ENCODE peak calls at places on chromosomes 4 and X, in nine cellular contexts. One of them, this sample, is unnamed.

GRCh38 chrX:139877710-139878414 is 55.0 kb downstream of the ATP11C start:
- DNase-seq in choroid plexus epithelial cell: peak
- DNase-seq in uterus: no peak
- DNase-seq in neural crest cell: no peak
- DNase-seq in AG09319: no peak
- DNase-seq in gastrocnemius medialis: no peak
- DNase-seq in psoas muscle: no peak
- DNase-seq in left ventricle myocardium inferior: no peak
- DNase-seq in IMR-90: peak
- DNase-seq in this sample: peak

GRCh38 chrX:43817454-43817853 is 64.8 kb downstream of the MAOB start:
- DNase-seq in left ventricle myocardium inferior: no peak
- DNase-seq in AG09319: no peak
- DNase-seq in choroid plexus epithelial cell: no peak
- DNase-seq in neural crest cell: no peak
- DNase-seq in gastrocnemius medialis: no peak
- DNase-seq in uterus: no peak
- DNase-seq in IMR-90: no peak
- DNase-seq in psoas muscle: no peak
- DNase-seq in this sample: no peak

GRCh38 chrX:127459784-127460183 is 592.4 kb downstream of the ACTRT1 start:
- DNase-seq in gastrocnemius medialis: no peak
- DNase-seq in IMR-90: no peak
- DNase-seq in uterus: no peak
- DNase-seq in choroid plexus epithelial cell: no peak
- DNase-seq in AG09319: no peak
- DNase-seq in left ventricle myocardium inferior: no peak
- DNase-seq in neural crest cell: peak
- DNase-seq in psoas muscle: no peak
- DNase-seq in this sample: peak

GRCh38 chr4:120685756-120686278 is 236.7 kb downstream of the PRDM5 start:
- DNase-seq in neural crest cell: no peak
- DNase-seq in left ventricle myocardium inferior: no peak
- DNase-seq in gastrocnemius medialis: no peak
- DNase-seq in choroid plexus epithelial cell: no peak
- DNase-seq in uterus: no peak
- DNase-seq in psoas muscle: no peak
- DNase-seq in IMR-90: no peak
- DNase-seq in AG09319: no peak
- DNase-seq in this sample: peak

GRCh38 chr4:109833756-109834155 is 6.0 kb downstream of the RRH start:
- DNase-seq in uterus: no peak
- DNase-seq in IMR-90: no peak
- DNase-seq in gastrocnemius medialis: no peak
- DNase-seq in neural crest cell: no peak
- DNase-seq in left ventricle myocardium inferior: no peak
- DNase-seq in AG09319: no peak
- DNase-seq in choroid plexus epithelial cell: no peak
- DNase-seq in psoas muscle: no peak
- DNase-seq in this sample: no peak

GRCh38 chr4:145044341-145044740 is 53.7 kb downstream of the ANAPC10 start:
- DNase-seq in choroid plexus epithelial cell: peak
- DNase-seq in neural crest cell: no peak
- DNase-seq in IMR-90: peak
- DNase-seq in left ventricle myocardium inferior: no peak
- DNase-seq in uterus: no peak
- DNase-seq in gastrocnemius medialis: no peak
- DNase-seq in psoas muscle: no peak
- DNase-seq in AG09319: no peak
- DNase-seq in this sample: no peak

GRCh38 chr4:168259096-168259495 is 59.5 kb downstream of the DDX60 start:
- DNase-seq in AG09319: no peak
- DNase-seq in psoas muscle: no peak
- DNase-seq in uterus: no peak
- DNase-seq in neural crest cell: no peak
- DNase-seq in gastrocnemius medialis: no peak
- DNase-seq in left ventricle myocardium inferior: no peak
- DNase-seq in IMR-90: no peak
- DNase-seq in choroid plexus epithelial cell: no peak
- DNase-seq in this sample: no peak

GRCh38 chr4:1234296-1234695 is 14.6 kb downstream of the CTBP1 start:
- DNase-seq in uterus: peak
- DNase-seq in left ventricle myocardium inferior: peak
- DNase-seq in psoas muscle: peak
- DNase-seq in IMR-90: peak
- DNase-seq in gastrocnemius medialis: no peak
- DNase-seq in choroid plexus epithelial cell: no peak
- DNase-seq in AG09319: peak
- DNase-seq in neural crest cell: no peak
- DNase-seq in this sample: no peak

GRCh38 chrX:48468693-48469691 is 1.1 kb downstream of the SLC38A5 start:
- DNase-seq in IMR-90: no peak
- DNase-seq in AG09319: no peak
- DNase-seq in neural crest cell: no peak
- DNase-seq in uterus: no peak
- DNase-seq in psoas muscle: no peak
- DNase-seq in left ventricle myocardium inferior: no peak
- DNase-seq in gastrocnemius medialis: no peak
- DNase-seq in choroid plexus epithelial cell: no peak
- DNase-seq in this sample: no peak

GRCh38 chrX:136146614-136147319 is 566 bp upstream of the FHL1 start:
- DNase-seq in AG09319: no peak
- DNase-seq in neural crest cell: no peak
- DNase-seq in psoas muscle: peak
- DNase-seq in gastrocnemius medialis: no peak
- DNase-seq in left ventricle myocardium inferior: peak
- DNase-seq in uterus: no peak
- DNase-seq in choroid plexus epithelial cell: no peak
- DNase-seq in IMR-90: no peak
- DNase-seq in this sample: peak

GRCh38 chrX:119045884-119046283 is 26.9 kb upstream of the CT47C1 start:
- DNase-seq in neural crest cell: no peak
- DNase-seq in IMR-90: no peak
- DNase-seq in left ventricle myocardium inferior: no peak
- DNase-seq in gastrocnemius medialis: no peak
- DNase-seq in choroid plexus epithelial cell: no peak
- DNase-seq in uterus: no peak
- DNase-seq in psoas muscle: no peak
- DNase-seq in AG09319: no peak
- DNase-seq in this sample: no peak

GRCh38 chr4:126697748-126698147 is 935.0 kb upstream of the INTU start:
- DNase-seq in IMR-90: peak
- DNase-seq in choroid plexus epithelial cell: no peak
- DNase-seq in gastrocnemius medialis: no peak
- DNase-seq in psoas muscle: no peak
- DNase-seq in neural crest cell: no peak
- DNase-seq in left ventricle myocardium inferior: no peak
- DNase-seq in AG09319: peak
- DNase-seq in uterus: no peak
- DNase-seq in this sample: peak

GRCh38 chr4:87840149-87840548 is 7.4 kb downstream of the MEPE start:
- DNase-seq in IMR-90: no peak
- DNase-seq in choroid plexus epithelial cell: no peak
- DNase-seq in psoas muscle: no peak
- DNase-seq in neural crest cell: no peak
- DNase-seq in AG09319: no peak
- DNase-seq in left ventricle myocardium inferior: no peak
- DNase-seq in gastrocnemius medialis: no peak
- DNase-seq in uterus: no peak
- DNase-seq in this sample: no peak

GRCh38 chr4:87839309-87839946 is 6.7 kb downstream of the MEPE start:
- DNase-seq in uterus: peak
- DNase-seq in psoas muscle: peak
- DNase-seq in IMR-90: peak
- DNase-seq in gastrocnemius medialis: peak
- DNase-seq in AG09319: no peak
- DNase-seq in left ventricle myocardium inferior: peak
- DNase-seq in neural crest cell: no peak
- DNase-seq in choroid plexus epithelial cell: peak
- DNase-seq in this sample: peak

GRCh38 chr4:87835732-87836131 is 3.0 kb downstream of the MEPE start:
- DNase-seq in choroid plexus epithelial cell: no peak
- DNase-seq in gastrocnemius medialis: no peak
- DNase-seq in neural crest cell: no peak
- DNase-seq in AG09319: no peak
- DNase-seq in left ventricle myocardium inferior: no peak
- DNase-seq in uterus: no peak
- DNase-seq in psoas muscle: no peak
- DNase-seq in IMR-90: no peak
- DNase-seq in this sample: no peak

GRCh38 chr4:87835192-87835591 is 2.4 kb downstream of the MEPE start:
- DNase-seq in choroid plexus epithelial cell: peak
- DNase-seq in psoas muscle: no peak
- DNase-seq in left ventricle myocardium inferior: no peak
- DNase-seq in AG09319: no peak
- DNase-seq in neural crest cell: no peak
- DNase-seq in uterus: no peak
- DNase-seq in IMR-90: no peak
- DNase-seq in gastrocnemius medialis: no peak
- DNase-seq in this sample: no peak

DNA sequence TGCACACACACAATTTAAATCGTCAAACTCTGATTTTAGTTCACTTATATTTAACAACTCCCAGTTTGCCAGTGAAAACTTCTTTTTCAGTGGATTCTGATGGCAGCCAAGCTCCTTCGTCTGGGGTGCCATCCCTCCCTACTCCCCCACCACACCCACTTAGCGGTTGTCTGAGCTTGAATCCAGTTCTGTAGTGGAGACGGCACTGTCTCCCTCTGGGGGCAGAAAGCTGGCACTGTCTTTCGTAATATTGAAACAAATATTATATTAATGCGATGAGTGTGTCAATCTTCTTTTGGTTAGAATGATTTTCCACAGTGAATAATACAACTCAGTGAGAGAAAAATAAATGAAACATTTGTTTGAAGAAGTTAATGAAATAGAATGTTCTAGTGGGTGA is 5.4 kb downstream of the MEPE start:
- DNase-seq in uterus: no peak
- DNase-seq in neural crest cell: no peak
- DNase-seq in left ventricle myocardium inferior: no peak
- DNase-seq in gastrocnemius medialis: no peak
- DNase-seq in IMR-90: no peak
- DNase-seq in AG09319: no peak
- DNase-seq in choroid plexus epithelial cell: peak
- DNase-seq in psoas muscle: no peak
- DNase-seq in this sample: no peak
- TF ChIP-seq CTCF in uterus: no peak
- TF ChIP-seq CTCF in neural crest cell: peak
- TF ChIP-seq CTCF in left ventricle myocardium inferior: peak
- TF ChIP-seq CTCF in gastrocnemius medialis: no peak
- TF ChIP-seq CTCF in IMR-90: peak
- TF ChIP-seq CTCF in AG09319: no peak
- TF ChIP-seq CTCF in choroid plexus epithelial cell: peak
- TF ChIP-seq CTCF in psoas muscle: no peak
- TF ChIP-seq CTCF in this sample: no peak

GRCh38 chr4:16705341-16705740 is 193.1 kb downstream of the LDB2 start:
- DNase-seq in psoas muscle: no peak
- DNase-seq in choroid plexus epithelial cell: no peak
- DNase-seq in neural crest cell: peak
- DNase-seq in uterus: no peak
- DNase-seq in left ventricle myocardium inferior: no peak
- DNase-seq in gastrocnemius medialis: no peak
- DNase-seq in AG09319: no peak
- DNase-seq in IMR-90: no peak
- DNase-seq in this sample: no peak
- TF ChIP-seq CTCF in psoas muscle: no peak
- TF ChIP-seq CTCF in choroid plexus epithelial cell: no peak
- TF ChIP-seq CTCF in neural crest cell: no peak
- TF ChIP-seq CTCF in uterus: no peak
- TF ChIP-seq CTCF in left ventricle myocardium inferior: no peak
- TF ChIP-seq CTCF in gastrocnemius medialis: no peak
- TF ChIP-seq CTCF in AG09319: no peak
- TF ChIP-seq CTCF in IMR-90: no peak
- TF ChIP-seq CTCF in this sample: no peak

GRCh38 chr4:76665721-76666120 is 230.7 kb downstream of the SHROOM3 start:
- DNase-seq in uterus: no peak
- DNase-seq in choroid plexus epithelial cell: no peak
- DNase-seq in neural crest cell: no peak
- DNase-seq in left ventricle myocardium inferior: no peak
- DNase-seq in gastrocnemius medialis: no peak
- DNase-seq in AG09319: no peak
- DNase-seq in IMR-90: no peak
- DNase-seq in psoas muscle: no peak
- DNase-seq in this sample: no peak

GRCh38 chr4:76666940-76667532 is 230.9 kb downstream of the SOWAHB start:
- DNase-seq in AG09319: no peak
- DNase-seq in IMR-90: no peak
- DNase-seq in uterus: no peak
- DNase-seq in choroid plexus epithelial cell: no peak
- DNase-seq in psoas muscle: no peak
- DNase-seq in neural crest cell: no peak
- DNase-seq in gastrocnemius medialis: no peak
- DNase-seq in left ventricle myocardium inferior: no peak
- DNase-seq in this sample: no peak

GRCh38 chr4:76659103-76659490 is 224.1 kb downstream of the SHROOM3 start:
- DNase-seq in psoas muscle: no peak
- DNase-seq in gastrocnemius medialis: no peak
- DNase-seq in choroid plexus epithelial cell: no peak
- DNase-seq in left ventricle myocardium inferior: no peak
- DNase-seq in IMR-90: peak
- DNase-seq in uterus: no peak
- DNase-seq in AG09319: no peak
- DNase-seq in neural crest cell: no peak
- DNase-seq in this sample: no peak

GRCh38 chr4:76665139-76665538 is 230.1 kb downstream of the SHROOM3 start:
- DNase-seq in IMR-90: peak
- DNase-seq in neural crest cell: no peak
- DNase-seq in AG09319: no peak
- DNase-seq in psoas muscle: no peak
- DNase-seq in gastrocnemius medialis: no peak
- DNase-seq in choroid plexus epithelial cell: no peak
- DNase-seq in uterus: no peak
- DNase-seq in left ventricle myocardium inferior: no peak
- DNase-seq in this sample: peak

DNA sequence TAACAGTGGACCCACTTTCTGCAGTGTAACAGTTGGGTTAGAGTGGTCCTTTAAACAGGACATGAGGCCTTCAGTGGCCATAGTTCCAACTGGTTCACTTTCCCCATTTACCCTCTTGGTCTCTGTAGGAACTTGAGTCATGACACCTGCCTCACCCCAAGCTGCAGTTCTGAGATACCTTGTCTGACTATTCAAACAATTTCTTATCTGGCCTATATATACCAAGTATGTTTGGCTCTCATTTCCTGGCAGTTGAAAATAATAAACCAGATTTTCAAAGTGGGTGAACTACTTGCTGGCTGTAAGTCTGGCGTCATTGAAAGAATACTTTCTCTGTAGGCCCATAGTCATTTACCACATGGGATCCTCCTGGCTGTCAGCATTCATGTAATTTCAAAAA is 228.8 kb downstream of the SHROOM3 start:
- DNase-seq in uterus: no peak
- DNase-seq in choroid plexus epithelial cell: no peak
- DNase-seq in AG09319: no peak
- DNase-seq in psoas muscle: no peak
- DNase-seq in neural crest cell: no peak
- DNase-seq in IMR-90: no peak
- DNase-seq in left ventricle myocardium inferior: no peak
- DNase-seq in gastrocnemius medialis: no peak
- DNase-seq in this sample: no peak
- TF ChIP-seq CTCF in uterus: no peak
- TF ChIP-seq CTCF in choroid plexus epithelial cell: no peak
- TF ChIP-seq CTCF in AG09319: no peak
- TF ChIP-seq CTCF in psoas muscle: no peak
- TF ChIP-seq CTCF in neural crest cell: no peak
- TF ChIP-seq CTCF in IMR-90: no peak
- TF ChIP-seq CTCF in left ventricle myocardium inferior: no peak
- TF ChIP-seq CTCF in gastrocnemius medialis: no peak
- TF ChIP-seq CTCF in this sample: no peak

GRCh38 chr4:66489370-66489769 is 819.1 kb upstream of the EPHA5 start:
- DNase-seq in uterus: no peak
- DNase-seq in neural crest cell: no peak
- DNase-seq in left ventricle myocardium inferior: no peak
- DNase-seq in gastrocnemius medialis: no peak
- DNase-seq in psoas muscle: no peak
- DNase-seq in IMR-90: no peak
- DNase-seq in choroid plexus epithelial cell: peak
- DNase-seq in AG09319: no peak
- DNase-seq in this sample: no peak
- TF ChIP-seq CTCF in uterus: no peak
- TF ChIP-seq CTCF in neural crest cell: no peak
- TF ChIP-seq CTCF in left ventricle myocardium inferior: no peak
- TF ChIP-seq CTCF in gastrocnemius medialis: no peak
- TF ChIP-seq CTCF in psoas muscle: no peak
- TF ChIP-seq CTCF in IMR-90: no peak
- TF ChIP-seq CTCF in choroid plexus epithelial cell: no peak
- TF ChIP-seq CTCF in AG09319: no peak
- TF ChIP-seq CTCF in this sample: no peak